ENCODE peak calls at places on chromosomes 5 and 9, in six cellular contexts. One of them, this sample, is unnamed. For H3K4me1, the result is how much of the 10 kb centered on the place peaks cover.

GRCh38 chr9:132800038-132800648 is 77.9 kb downstream of the AK8 start:
- DNase-seq in GM23338: peak
- DNase-seq in mammary epithelial cell: peak
- DNase-seq in PC-9: peak
- DNase-seq in Karpas-422: peak
- DNase-seq in A549: peak
- DNase-seq in this sample: peak

GRCh38 chr9:16154570-16155078 is 601.8 kb downstream of the CCDC171 start:
- DNase-seq in GM23338: peak
- DNase-seq in mammary epithelial cell: no peak
- DNase-seq in PC-9: peak
- DNase-seq in Karpas-422: peak
- DNase-seq in A549: peak
- DNase-seq in this sample: no peak

GRCh38 chr5:102595332-102595731 is 96.5 kb upstream of the SLCO6A1 start:
- DNase-seq in GM23338: no peak
- DNase-seq in mammary epithelial cell: peak
- DNase-seq in PC-9: no peak
- DNase-seq in Karpas-422: no peak
- DNase-seq in A549: no peak
- DNase-seq in this sample: no peak

GRCh38 chr9:3698531-3698930 is 172.7 kb upstream of the RFX3 start:
- DNase-seq in GM23338: no peak
- DNase-seq in mammary epithelial cell: no peak
- DNase-seq in PC-9: no peak
- DNase-seq in Karpas-422: no peak
- DNase-seq in A549: no peak
- DNase-seq in this sample: no peak

GRCh38 chr9:130845254-130845653 is 10.2 kb downstream of the ABL1 start:
- DNase-seq in GM23338: no peak
- DNase-seq in mammary epithelial cell: no peak
- DNase-seq in PC-9: no peak
- DNase-seq in Karpas-422: no peak
- DNase-seq in A549: no peak
- DNase-seq in this sample: no peak

GRCh38 chr9:92669527-92669889 is 423 bp downstream of the IPPK start:
- DNase-seq in GM23338: peak
- DNase-seq in mammary epithelial cell: no peak
- DNase-seq in PC-9: peak
- DNase-seq in Karpas-422: peak
- DNase-seq in A549: no peak
- DNase-seq in this sample: peak

GRCh38 chr9:84241817-84242356 is 98.7 kb downstream of the SLC28A3 start:
- DNase-seq in GM23338: no peak
- DNase-seq in mammary epithelial cell: no peak
- DNase-seq in PC-9: no peak
- DNase-seq in Karpas-422: no peak
- DNase-seq in A549: no peak
- DNase-seq in this sample: no peak

GRCh38 chr9:13364271-13364670 is 84.8 kb upstream of the MPDZ start:
- DNase-seq in GM23338: no peak
- DNase-seq in mammary epithelial cell: no peak
- DNase-seq in PC-9: no peak
- DNase-seq in Karpas-422: no peak
- DNase-seq in A549: no peak
- DNase-seq in this sample: no peak

GRCh38 chr5:96706433-96707111 is 44.4 kb downstream of the CAST start:
- DNase-seq in GM23338: no peak
- DNase-seq in mammary epithelial cell: peak
- DNase-seq in PC-9: peak
- DNase-seq in Karpas-422: peak
- DNase-seq in A549: no peak
- DNase-seq in this sample: no peak
- H3K4me1 ChIP-seq in GM23338: under half
- H3K4me1 ChIP-seq in mammary epithelial cell: under half
- H3K4me1 ChIP-seq in PC-9: half or more
- H3K4me1 ChIP-seq in Karpas-422: under half
- H3K4me1 ChIP-seq in A549: under half
- H3K4me1 ChIP-seq in this sample: under half

GRCh38 chr5:67543704-67544103 is 347.1 kb upstream of the CD180 start:
- DNase-seq in GM23338: no peak
- DNase-seq in mammary epithelial cell: no peak
- DNase-seq in PC-9: no peak
- DNase-seq in Karpas-422: no peak
- DNase-seq in A549: no peak
- DNase-seq in this sample: no peak
- H3K4me2 ChIP-seq in GM23338: no peak
- H3K4me2 ChIP-seq in mammary epithelial cell: no peak
- H3K4me2 ChIP-seq in PC-9: no peak
- H3K4me2 ChIP-seq in Karpas-422: no peak
- H3K4me2 ChIP-seq in A549: no peak
- H3K4me2 ChIP-seq in this sample: no peak

DNA sequence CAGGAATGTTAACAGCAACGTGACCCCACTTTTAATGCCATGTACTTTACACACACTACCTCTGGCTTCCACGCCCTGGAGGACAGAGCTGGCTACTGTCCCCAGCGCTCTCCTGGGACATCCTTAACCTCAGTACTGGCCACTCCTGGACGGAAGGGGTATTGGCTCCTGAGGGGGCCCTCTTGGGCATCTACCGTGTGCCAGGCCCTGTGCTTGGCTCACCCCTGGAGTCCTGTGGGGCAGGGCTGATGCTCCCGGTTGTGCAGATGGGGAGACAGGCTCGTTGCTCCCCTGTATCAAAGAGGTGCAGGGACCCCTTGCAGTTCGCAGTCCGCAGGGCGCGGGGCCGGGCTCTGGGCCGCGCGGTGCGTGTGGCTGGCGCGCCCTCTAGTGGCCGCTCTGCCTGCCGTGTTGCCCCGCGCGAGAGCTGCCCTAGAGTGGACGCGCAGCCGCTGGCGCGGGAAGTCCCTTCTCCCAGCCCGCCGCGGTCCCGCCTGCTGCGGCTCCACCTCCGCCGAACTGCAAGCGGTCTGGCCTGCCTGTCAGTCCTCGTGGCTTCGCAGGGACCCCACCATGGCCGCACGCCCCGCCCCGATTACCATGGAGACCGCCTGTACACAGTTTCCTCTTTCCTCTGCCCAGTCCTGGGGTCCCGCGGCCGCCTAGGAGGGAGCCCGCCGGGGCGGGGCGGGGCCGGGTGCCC is at the start of gene WDR38:
- DNase-seq in GM23338: peak
- DNase-seq in mammary epithelial cell: peak
- DNase-seq in PC-9: peak
- DNase-seq in Karpas-422: peak
- DNase-seq in A549: peak
- DNase-seq in this sample: peak
- H3K27ac ChIP-seq in GM23338: no peak
- H3K27ac ChIP-seq in mammary epithelial cell: no peak
- H3K27ac ChIP-seq in PC-9: no peak
- H3K27ac ChIP-seq in Karpas-422: no peak
- H3K27ac ChIP-seq in A549: peak
- H3K27ac ChIP-seq in this sample: no peak

GRCh38 chr5:138566792-138567191 is 8.4 kb downstream of the HSPA9 start:
- DNase-seq in GM23338: no peak
- DNase-seq in mammary epithelial cell: no peak
- DNase-seq in PC-9: no peak
- DNase-seq in Karpas-422: no peak
- DNase-seq in A549: no peak
- DNase-seq in this sample: no peak
- H3K4me1 ChIP-seq in GM23338: under half
- H3K4me1 ChIP-seq in mammary epithelial cell: under half
- H3K4me1 ChIP-seq in PC-9: under half
- H3K4me1 ChIP-seq in Karpas-422: under half
- H3K4me1 ChIP-seq in A549: under half
- H3K4me1 ChIP-seq in this sample: under half

GRCh38 chr5:173663810-173664526 is 47.5 kb upstream of the BOD1 start:
- DNase-seq in GM23338: no peak
- DNase-seq in mammary epithelial cell: no peak
- DNase-seq in PC-9: no peak
- DNase-seq in Karpas-422: no peak
- DNase-seq in A549: peak
- DNase-seq in this sample: no peak
- H3K4me2 ChIP-seq in GM23338: no peak
- H3K4me2 ChIP-seq in mammary epithelial cell: no peak
- H3K4me2 ChIP-seq in PC-9: no peak
- H3K4me2 ChIP-seq in Karpas-422: no peak
- H3K4me2 ChIP-seq in A549: no peak
- H3K4me2 ChIP-seq in this sample: no peak

This sample was measured in osteoblast.